ENCODE peak calls at places on chromosome 12, in seven cellular contexts. L is colonic mucosa, U is prostate gland, F is AG10803, E is fibroblast of lung, K is heart right ventricle, V is BE2C. R is an unnamed sample.

GRCh38 chr12:101552277-101552676 is 42.5 kb upstream of the MYBPC1 start:
- DNase-seq in F (peak), E (no peak), V (no peak), U (no peak), K (no peak), L (no peak), R (no peak)

GRCh38 chr12:64273527-64274403 is 51.7 kb upstream of the KICS2 start:
- DNase-seq in F (no peak), L (no peak), V (peak), K (no peak), E (no peak), U (no peak), R (peak)

GRCh38 chr12:14367097-14367661 is 1.7 kb downstream of the ATF7IP start:
- DNase-seq in U (no peak), E (peak), K (no peak), V (no peak), L (no peak), F (peak), R (no peak)

GRCh38 chr12:20646239-20646827 is 48.8 kb upstream of the SLCO1C1 start:
- DNase-seq in E (peak), F (peak), K (no peak), V (no peak), L (no peak), U (no peak), R (no peak)

GRCh38 chr12:89721291-89721987 is 12.8 kb upstream of the ATP2B1 start:
- DNase-seq in L (no peak), V (no peak), F (no peak), U (no peak), E (no peak), K (no peak), R (no peak)

GRCh38 chr12:42790761-42791151 is 201.2 kb upstream of the PRICKLE1 start:
- DNase-seq in F (peak), U (no peak), E (peak), K (no peak), L (no peak), V (peak), R (peak)

GRCh38 chr12:50314629-50315312 is 31.5 kb upstream of the LIMA1 start:
- DNase-seq in E (peak), F (peak), K (no peak), U (no peak), V (peak), L (no peak), R (peak)

GRCh38 chr12:87509233-87509820 is 519.9 kb downstream of the C12orf50 start:
- DNase-seq in U (no peak), V (no peak), K (no peak), F (no peak), L (no peak), E (peak), R (peak)

GRCh38 chr12:7304456-7304855 is 584 bp downstream of the ACSM4 start:
- DNase-seq in V (no peak), L (no peak), E (no peak), F (no peak), K (no peak), U (no peak), R (no peak)

GRCh38 chr12:58148405-58148804 is 207.0 kb downstream of the ATP23 start:
- DNase-seq in V (peak), U (no peak), K (no peak), F (peak), L (no peak), E (peak), R (peak)

GRCh38 chr12:54172102-54172630 is 16.6 kb downstream of the SMUG1 start:
- DNase-seq in V (no peak), U (no peak), E (no peak), L (no peak), K (no peak), F (no peak), R (no peak)

GRCh38 chr12:57150400-57150799 is 3.0 kb upstream of the LRP1-AS start:
- DNase-seq in U (no peak), E (no peak), F (no peak), K (no peak), V (no peak), L (no peak), R (no peak)

GRCh38 chr12:54419088-54419887 is at the start of gene ITGA5:
- DNase-seq in V (peak), F (peak), L (peak), U (peak), K (peak), E (peak), R (peak)

GRCh38 chr12:106906715-106907114 is 49.0 kb upstream of the TMEM263 start:
- DNase-seq in L (no peak), E (no peak), V (no peak), K (no peak), F (no peak), U (no peak), R (no peak)

GRCh38 chr12:106910202-106910601 is 45.5 kb upstream of the TMEM263 start:
- DNase-seq in F (no peak), E (no peak), L (no peak), V (no peak), K (no peak), U (no peak), R (no peak)

GRCh38 chr12:106907846-106908245 is 47.9 kb upstream of the TMEM263 start:
- DNase-seq in L (no peak), E (no peak), K (no peak), F (no peak), U (no peak), V (no peak), R (no peak)

GRCh38 chr12:106908561-106908960 is 47.1 kb upstream of the TMEM263 start:
- DNase-seq in L (no peak), F (no peak), E (no peak), V (no peak), K (no peak), U (no peak), R (no peak)

GRCh38 chr12:106907411-106907810 is 48.3 kb upstream of the TMEM263 start:
- DNase-seq in E (no peak), F (no peak), V (no peak), U (no peak), K (no peak), L (no peak), R (no peak)
- TF ChIP-seq CTCF in E (no peak), F (no peak), V (no peak), U (no peak), K (no peak), L (no peak), R (peak)

GRCh38 chr12:70847871-70848270 is 72.7 kb downstream of the PTPRR start:
- DNase-seq in V (no peak), F (no peak), E (no peak), L (no peak), U (no peak), K (no peak), R (no peak)

GRCh38 chr12:70852416-70853150 is 68.0 kb downstream of the PTPRR start:
- DNase-seq in F (no peak), V (no peak), E (no peak), K (no peak), U (no peak), L (no peak), R (no peak)

GRCh38 chr12:70853326-70853725 is 67.2 kb downstream of the PTPRR start:
- DNase-seq in U (no peak), L (peak), E (peak), F (peak), K (peak), V (no peak), R (no peak)

GRCh38 chr12:70845268-70845667 is 75.3 kb downstream of the PTPRR start:
- DNase-seq in V (no peak), E (no peak), F (no peak), L (no peak), K (no peak), U (no peak), R (no peak)

GRCh38 chr12:70849265-70849960 is 71.1 kb downstream of the PTPRR start:
- DNase-seq in L (no peak), F (peak), U (no peak), E (peak), K (no peak), V (no peak), R (no peak)
- TF ChIP-seq CTCF in L (peak), F (peak), U (no peak), E (peak), K (peak), V (peak), R (peak)

GRCh38 chr12:52232916-52233461 is at the start of gene KRT7:
- DNase-seq in K (no peak), V (no peak), U (no peak), F (no peak), E (no peak), L (no peak), R (peak)
- TF ChIP-seq CTCF in K (no peak), V (no peak), U (no peak), F (peak), E (no peak), L (no peak), R (no peak)

GRCh38 chr12:1766110-1766509 is 54.3 kb upstream of the LRTM2 start:
- DNase-seq in E (no peak), L (no peak), V (no peak), K (no peak), F (no peak), U (no peak), R (no peak)

GRCh38 chr12:1761857-1762256 is 58.5 kb upstream of the LRTM2 start:
- DNase-seq in E (no peak), F (no peak), U (no peak), L (no peak), K (no peak), V (no peak), R (no peak)

GRCh38 chr12:1758887-1759286 is 61.5 kb upstream of the LRTM2 start:
- DNase-seq in E (no peak), U (no peak), F (no peak), K (no peak), V (no peak), L (no peak), R (no peak)

DNA sequence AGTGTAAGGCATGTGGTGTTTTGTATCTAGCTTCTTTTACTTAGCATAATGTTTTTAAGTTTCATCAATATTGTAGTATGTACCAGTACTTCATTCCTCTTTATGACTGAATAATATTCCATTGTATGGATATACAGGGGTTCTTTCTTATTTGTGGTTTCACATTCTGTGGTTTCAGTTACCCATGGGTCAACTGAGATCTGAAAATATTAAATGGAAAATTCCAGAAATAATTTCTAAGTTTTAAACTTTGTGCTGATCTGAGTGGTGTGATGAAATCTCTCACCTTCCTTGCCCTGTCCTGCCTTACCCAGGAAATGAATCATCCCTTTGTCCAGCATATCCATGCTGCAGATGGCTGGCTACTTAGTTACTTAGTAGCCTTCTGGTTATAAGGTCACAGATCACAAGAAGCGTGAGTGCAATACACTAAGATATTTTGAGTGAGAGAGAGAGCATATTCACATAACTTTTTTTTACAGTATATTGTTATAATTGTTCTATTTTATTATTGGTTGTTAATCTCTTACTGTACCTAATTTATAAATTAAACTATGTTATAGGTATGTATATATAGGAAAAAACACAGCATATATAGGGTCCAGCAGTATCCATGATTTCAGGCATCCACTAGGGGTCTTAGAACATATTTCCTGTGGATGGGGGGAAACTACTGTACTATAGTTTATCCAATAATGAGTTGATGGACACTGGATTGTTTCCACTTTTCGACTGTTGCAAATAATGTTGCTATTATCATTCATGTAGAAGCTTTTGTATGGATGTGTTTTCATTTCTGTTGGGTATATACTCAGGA is 59.6 kb upstream of the LRTM2 start:
- DNase-seq in L (no peak), F (peak), U (no peak), E (peak), K (no peak), V (no peak), R (peak)
- TF ChIP-seq CTCF in L (no peak), F (no peak), U (no peak), E (no peak), K (no peak), V (peak), R (no peak)